ENCODE peak calls at places on chromosomes 13 and 19, in nine cellular contexts. One of them, this sample, is unnamed.

GRCh38 chr19:48395499-48395898 is 2.0 kb downstream of the GRIN2D start:
- DNase-seq in breast epithelium: no peak
- DNase-seq in activated naive CD8-positive, alpha-beta T cell treated with anti-CD3 and anti-CD28 coated beads, Interleukin-2, amount 50 U/mL, for 16 hours: no peak
- DNase-seq in RWPE1: no peak
- DNase-seq in ACHN: no peak
- DNase-seq in activated T-cell treated with anti-CD3 and anti-CD28 coated beads for 24 hours: no peak
- DNase-seq in HEK293T: no peak
- DNase-seq in GOT3: no peak
- DNase-seq in mesendoderm: no peak
- DNase-seq in this sample: no peak

GRCh38 chr13:92842145-92842544 is 384.5 kb upstream of the GPC6 start:
- DNase-seq in ACHN: peak
- DNase-seq in activated T-cell treated with anti-CD3 and anti-CD28 coated beads for 24 hours: no peak
- DNase-seq in RWPE1: no peak
- DNase-seq in HEK293T: no peak
- DNase-seq in breast epithelium: no peak
- DNase-seq in activated naive CD8-positive, alpha-beta T cell treated with anti-CD3 and anti-CD28 coated beads, Interleukin-2, amount 50 U/mL, for 16 hours: no peak
- DNase-seq in GOT3: no peak
- DNase-seq in mesendoderm: peak
- DNase-seq in this sample: peak

GRCh38 chr13:33728271-33729037 is 89.5 kb upstream of the RFC3 start:
- DNase-seq in RWPE1: peak
- DNase-seq in activated naive CD8-positive, alpha-beta T cell treated with anti-CD3 and anti-CD28 coated beads, Interleukin-2, amount 50 U/mL, for 16 hours: no peak
- DNase-seq in activated T-cell treated with anti-CD3 and anti-CD28 coated beads for 24 hours: no peak
- DNase-seq in HEK293T: no peak
- DNase-seq in breast epithelium: peak
- DNase-seq in GOT3: no peak
- DNase-seq in mesendoderm: no peak
- DNase-seq in ACHN: no peak
- DNase-seq in this sample: no peak

GRCh38 chr13:21501709-21502108 is 42.6 kb upstream of the ZDHHC20 start:
- DNase-seq in HEK293T: peak
- DNase-seq in breast epithelium: no peak
- DNase-seq in mesendoderm: peak
- DNase-seq in ACHN: peak
- DNase-seq in activated T-cell treated with anti-CD3 and anti-CD28 coated beads for 24 hours: no peak
- DNase-seq in RWPE1: no peak
- DNase-seq in GOT3: no peak
- DNase-seq in activated naive CD8-positive, alpha-beta T cell treated with anti-CD3 and anti-CD28 coated beads, Interleukin-2, amount 50 U/mL, for 16 hours: no peak
- DNase-seq in this sample: no peak

GRCh38 chr13:29956771-29957170 is 106.4 kb upstream of the UBL3 start:
- DNase-seq in activated T-cell treated with anti-CD3 and anti-CD28 coated beads for 24 hours: no peak
- DNase-seq in breast epithelium: no peak
- DNase-seq in ACHN: no peak
- DNase-seq in HEK293T: no peak
- DNase-seq in GOT3: no peak
- DNase-seq in RWPE1: no peak
- DNase-seq in mesendoderm: no peak
- DNase-seq in activated naive CD8-positive, alpha-beta T cell treated with anti-CD3 and anti-CD28 coated beads, Interleukin-2, amount 50 U/mL, for 16 hours: no peak
- DNase-seq in this sample: no peak

GRCh38 chr13:37681295-37682032 is 82.9 kb upstream of the POSTN start:
- DNase-seq in mesendoderm: no peak
- DNase-seq in breast epithelium: no peak
- DNase-seq in activated naive CD8-positive, alpha-beta T cell treated with anti-CD3 and anti-CD28 coated beads, Interleukin-2, amount 50 U/mL, for 16 hours: no peak
- DNase-seq in RWPE1: no peak
- DNase-seq in ACHN: no peak
- DNase-seq in GOT3: no peak
- DNase-seq in activated T-cell treated with anti-CD3 and anti-CD28 coated beads for 24 hours: no peak
- DNase-seq in HEK293T: no peak
- DNase-seq in this sample: no peak

GRCh38 chr13:48199404-48199991 is 33.5 kb upstream of the ITM2B start:
- DNase-seq in breast epithelium: no peak
- DNase-seq in activated T-cell treated with anti-CD3 and anti-CD28 coated beads for 24 hours: no peak
- DNase-seq in HEK293T: no peak
- DNase-seq in ACHN: no peak
- DNase-seq in RWPE1: no peak
- DNase-seq in activated naive CD8-positive, alpha-beta T cell treated with anti-CD3 and anti-CD28 coated beads, Interleukin-2, amount 50 U/mL, for 16 hours: no peak
- DNase-seq in GOT3: no peak
- DNase-seq in mesendoderm: no peak
- DNase-seq in this sample: no peak

GRCh38 chr13:44396963-44397580 is 23.4 kb downstream of the SERP2 start:
- DNase-seq in HEK293T: no peak
- DNase-seq in activated T-cell treated with anti-CD3 and anti-CD28 coated beads for 24 hours: no peak
- DNase-seq in breast epithelium: no peak
- DNase-seq in GOT3: no peak
- DNase-seq in activated naive CD8-positive, alpha-beta T cell treated with anti-CD3 and anti-CD28 coated beads, Interleukin-2, amount 50 U/mL, for 16 hours: no peak
- DNase-seq in RWPE1: no peak
- DNase-seq in ACHN: no peak
- DNase-seq in mesendoderm: peak
- DNase-seq in this sample: no peak

GRCh38 chr19:3131168-3131567 is 4.7 kb upstream of the GNA15 start:
- DNase-seq in HEK293T: no peak
- DNase-seq in ACHN: no peak
- DNase-seq in RWPE1: no peak
- DNase-seq in breast epithelium: no peak
- DNase-seq in activated T-cell treated with anti-CD3 and anti-CD28 coated beads for 24 hours: no peak
- DNase-seq in GOT3: no peak
- DNase-seq in activated naive CD8-positive, alpha-beta T cell treated with anti-CD3 and anti-CD28 coated beads, Interleukin-2, amount 50 U/mL, for 16 hours: no peak
- DNase-seq in mesendoderm: no peak
- DNase-seq in this sample: no peak

GRCh38 chr13:74070065-74070464 is 64.1 kb downstream of the KLF12 start:
- DNase-seq in RWPE1: no peak
- DNase-seq in HEK293T: no peak
- DNase-seq in mesendoderm: no peak
- DNase-seq in GOT3: no peak
- DNase-seq in ACHN: no peak
- DNase-seq in activated naive CD8-positive, alpha-beta T cell treated with anti-CD3 and anti-CD28 coated beads, Interleukin-2, amount 50 U/mL, for 16 hours: no peak
- DNase-seq in breast epithelium: no peak
- DNase-seq in activated T-cell treated with anti-CD3 and anti-CD28 coated beads for 24 hours: no peak
- DNase-seq in this sample: no peak

GRCh38 chr19:16235811-16236710 is 38.4 kb downstream of the AP1M1 start:
- DNase-seq in mesendoderm: no peak
- DNase-seq in activated T-cell treated with anti-CD3 and anti-CD28 coated beads for 24 hours: no peak
- DNase-seq in ACHN: no peak
- DNase-seq in GOT3: no peak
- DNase-seq in HEK293T: no peak
- DNase-seq in breast epithelium: no peak
- DNase-seq in RWPE1: no peak
- DNase-seq in activated naive CD8-positive, alpha-beta T cell treated with anti-CD3 and anti-CD28 coated beads, Interleukin-2, amount 50 U/mL, for 16 hours: no peak
- DNase-seq in this sample: no peak

GRCh38 chr13:43572601-43573360 is 214.0 kb downstream of the ENOX1 start:
- DNase-seq in mesendoderm: peak
- DNase-seq in breast epithelium: no peak
- DNase-seq in RWPE1: peak
- DNase-seq in ACHN: no peak
- DNase-seq in HEK293T: no peak
- DNase-seq in activated naive CD8-positive, alpha-beta T cell treated with anti-CD3 and anti-CD28 coated beads, Interleukin-2, amount 50 U/mL, for 16 hours: no peak
- DNase-seq in GOT3: peak
- DNase-seq in activated T-cell treated with anti-CD3 and anti-CD28 coated beads for 24 hours: no peak
- DNase-seq in this sample: peak

GRCh38 chr13:31274345-31274870 is 74.6 kb downstream of the B3GLCT start:
- DNase-seq in activated T-cell treated with anti-CD3 and anti-CD28 coated beads for 24 hours: no peak
- DNase-seq in ACHN: no peak
- DNase-seq in activated naive CD8-positive, alpha-beta T cell treated with anti-CD3 and anti-CD28 coated beads, Interleukin-2, amount 50 U/mL, for 16 hours: no peak
- DNase-seq in GOT3: no peak
- DNase-seq in breast epithelium: no peak
- DNase-seq in HEK293T: no peak
- DNase-seq in mesendoderm: no peak
- DNase-seq in RWPE1: no peak
- DNase-seq in this sample: no peak

GRCh38 chr19:16661480-16662034 is 618 bp downstream of the TMEM38A start:
- DNase-seq in activated T-cell treated with anti-CD3 and anti-CD28 coated beads for 24 hours: no peak
- DNase-seq in RWPE1: no peak
- DNase-seq in ACHN: no peak
- DNase-seq in GOT3: no peak
- DNase-seq in HEK293T: no peak
- DNase-seq in breast epithelium: peak
- DNase-seq in mesendoderm: no peak
- DNase-seq in activated naive CD8-positive, alpha-beta T cell treated with anti-CD3 and anti-CD28 coated beads, Interleukin-2, amount 50 U/mL, for 16 hours: no peak
- DNase-seq in this sample: no peak

GRCh38 chr19:5001547-5002131 is 32.7 kb downstream of the KDM4B start:
- DNase-seq in mesendoderm: peak
- DNase-seq in breast epithelium: no peak
- DNase-seq in activated T-cell treated with anti-CD3 and anti-CD28 coated beads for 24 hours: peak
- DNase-seq in activated naive CD8-positive, alpha-beta T cell treated with anti-CD3 and anti-CD28 coated beads, Interleukin-2, amount 50 U/mL, for 16 hours: peak
- DNase-seq in RWPE1: peak
- DNase-seq in ACHN: peak
- DNase-seq in HEK293T: peak
- DNase-seq in GOT3: no peak
- DNase-seq in this sample: no peak

GRCh38 chr13:83085186-83085900 is 796.9 kb downstream of the SLITRK1 start:
- DNase-seq in GOT3: no peak
- DNase-seq in activated naive CD8-positive, alpha-beta T cell treated with anti-CD3 and anti-CD28 coated beads, Interleukin-2, amount 50 U/mL, for 16 hours: no peak
- DNase-seq in breast epithelium: no peak
- DNase-seq in activated T-cell treated with anti-CD3 and anti-CD28 coated beads for 24 hours: no peak
- DNase-seq in HEK293T: no peak
- DNase-seq in mesendoderm: no peak
- DNase-seq in ACHN: no peak
- DNase-seq in RWPE1: no peak
- DNase-seq in this sample: no peak

GRCh38 chr13:73754727-73755292 is 379.4 kb downstream of the KLF12 start:
- DNase-seq in mesendoderm: peak
- DNase-seq in ACHN: peak
- DNase-seq in breast epithelium: no peak
- DNase-seq in RWPE1: peak
- DNase-seq in HEK293T: peak
- DNase-seq in activated naive CD8-positive, alpha-beta T cell treated with anti-CD3 and anti-CD28 coated beads, Interleukin-2, amount 50 U/mL, for 16 hours: no peak
- DNase-seq in GOT3: no peak
- DNase-seq in activated T-cell treated with anti-CD3 and anti-CD28 coated beads for 24 hours: peak
- DNase-seq in this sample: peak

GRCh38 chr19:4559569-4559968 is at the start of gene SEMA6B:
- DNase-seq in activated T-cell treated with anti-CD3 and anti-CD28 coated beads for 24 hours: no peak
- DNase-seq in mesendoderm: no peak
- DNase-seq in RWPE1: no peak
- DNase-seq in HEK293T: no peak
- DNase-seq in ACHN: no peak
- DNase-seq in breast epithelium: no peak
- DNase-seq in GOT3: no peak
- DNase-seq in activated naive CD8-positive, alpha-beta T cell treated with anti-CD3 and anti-CD28 coated beads, Interleukin-2, amount 50 U/mL, for 16 hours: no peak
- DNase-seq in this sample: no peak

GRCh38 chr13:27403252-27403678 is 21.2 kb upstream of the GTF3A start:
- DNase-seq in breast epithelium: no peak
- DNase-seq in RWPE1: peak
- DNase-seq in GOT3: no peak
- DNase-seq in HEK293T: no peak
- DNase-seq in activated naive CD8-positive, alpha-beta T cell treated with anti-CD3 and anti-CD28 coated beads, Interleukin-2, amount 50 U/mL, for 16 hours: no peak
- DNase-seq in ACHN: peak
- DNase-seq in mesendoderm: peak
- DNase-seq in activated T-cell treated with anti-CD3 and anti-CD28 coated beads for 24 hours: no peak
- DNase-seq in this sample: no peak

GRCh38 chr13:44380404-44381165 is 7.0 kb downstream of the SERP2 start:
- DNase-seq in activated T-cell treated with anti-CD3 and anti-CD28 coated beads for 24 hours: no peak
- DNase-seq in GOT3: no peak
- DNase-seq in mesendoderm: no peak
- DNase-seq in HEK293T: no peak
- DNase-seq in breast epithelium: no peak
- DNase-seq in activated naive CD8-positive, alpha-beta T cell treated with anti-CD3 and anti-CD28 coated beads, Interleukin-2, amount 50 U/mL, for 16 hours: no peak
- DNase-seq in ACHN: no peak
- DNase-seq in RWPE1: no peak
- DNase-seq in this sample: no peak

GRCh38 chr19:2900296-2901252 is at the start of gene ZNF57:
- DNase-seq in ACHN: peak
- DNase-seq in GOT3: peak
- DNase-seq in mesendoderm: peak
- DNase-seq in activated T-cell treated with anti-CD3 and anti-CD28 coated beads for 24 hours: peak
- DNase-seq in activated naive CD8-positive, alpha-beta T cell treated with anti-CD3 and anti-CD28 coated beads, Interleukin-2, amount 50 U/mL, for 16 hours: peak
- DNase-seq in breast epithelium: peak
- DNase-seq in HEK293T: peak
- DNase-seq in RWPE1: peak
- DNase-seq in this sample: peak

GRCh38 chr13:29422015-29422414 is 173.5 kb downstream of the SLC7A1 start:
- DNase-seq in activated T-cell treated with anti-CD3 and anti-CD28 coated beads for 24 hours: no peak
- DNase-seq in breast epithelium: no peak
- DNase-seq in ACHN: no peak
- DNase-seq in GOT3: no peak
- DNase-seq in RWPE1: no peak
- DNase-seq in mesendoderm: no peak
- DNase-seq in HEK293T: no peak
- DNase-seq in activated naive CD8-positive, alpha-beta T cell treated with anti-CD3 and anti-CD28 coated beads, Interleukin-2, amount 50 U/mL, for 16 hours: no peak
- DNase-seq in this sample: no peak

GRCh38 chr13:36074659-36075058 is 56.5 kb downstream of the DCLK1 start:
- DNase-seq in ACHN: no peak
- DNase-seq in activated T-cell treated with anti-CD3 and anti-CD28 coated beads for 24 hours: no peak
- DNase-seq in HEK293T: no peak
- DNase-seq in breast epithelium: no peak
- DNase-seq in RWPE1: no peak
- DNase-seq in activated naive CD8-positive, alpha-beta T cell treated with anti-CD3 and anti-CD28 coated beads, Interleukin-2, amount 50 U/mL, for 16 hours: no peak
- DNase-seq in GOT3: no peak
- DNase-seq in mesendoderm: no peak
- DNase-seq in this sample: no peak

GRCh38 chr19:49895566-49896297 is 955 bp downstream of the IL4I1 start:
- DNase-seq in ACHN: no peak
- DNase-seq in activated T-cell treated with anti-CD3 and anti-CD28 coated beads for 24 hours: no peak
- DNase-seq in HEK293T: no peak
- DNase-seq in RWPE1: no peak
- DNase-seq in breast epithelium: no peak
- DNase-seq in mesendoderm: no peak
- DNase-seq in activated naive CD8-positive, alpha-beta T cell treated with anti-CD3 and anti-CD28 coated beads, Interleukin-2, amount 50 U/mL, for 16 hours: no peak
- DNase-seq in GOT3: no peak
- DNase-seq in this sample: no peak

GRCh38 chr13:30577381-30577780 is 40.3 kb upstream of the USPL1 start:
- DNase-seq in breast epithelium: no peak
- DNase-seq in GOT3: no peak
- DNase-seq in HEK293T: no peak
- DNase-seq in RWPE1: peak
- DNase-seq in activated T-cell treated with anti-CD3 and anti-CD28 coated beads for 24 hours: peak
- DNase-seq in activated naive CD8-positive, alpha-beta T cell treated with anti-CD3 and anti-CD28 coated beads, Interleukin-2, amount 50 U/mL, for 16 hours: no peak
- DNase-seq in ACHN: peak
- DNase-seq in mesendoderm: peak
- DNase-seq in this sample: peak

GRCh38 chr19:722553-723101 is 13.9 kb downstream of the PALM start:
- DNase-seq in mesendoderm: no peak
- DNase-seq in ACHN: no peak
- DNase-seq in GOT3: no peak
- DNase-seq in activated T-cell treated with anti-CD3 and anti-CD28 coated beads for 24 hours: no peak
- DNase-seq in RWPE1: no peak
- DNase-seq in activated naive CD8-positive, alpha-beta T cell treated with anti-CD3 and anti-CD28 coated beads, Interleukin-2, amount 50 U/mL, for 16 hours: no peak
- DNase-seq in breast epithelium: no peak
- DNase-seq in HEK293T: no peak
- DNase-seq in this sample: no peak

This sample was measured in T1000.